ENCODE peak calls at places on chromosomes 2 and 18, in four cellular contexts. One of them, this sample, is unnamed.

GRCh38 chr2:30705711-30706533 is 101.3 kb downstream of the CAPN13 start:
- DNase-seq in HuH-7.5: no peak
- DNase-seq in sigmoid colon: no peak
- DNase-seq in EL: no peak
- DNase-seq in this sample: no peak

GRCh38 chr2:47086571-47086970 is 68.5 kb downstream of the STPG4 start:
- DNase-seq in HuH-7.5: no peak
- DNase-seq in sigmoid colon: no peak
- DNase-seq in EL: no peak
- DNase-seq in this sample: no peak

GRCh38 chr2:80269806-80270205 is 34.7 kb downstream of the LRRTM1 start:
- DNase-seq in HuH-7.5: no peak
- DNase-seq in sigmoid colon: no peak
- DNase-seq in EL: no peak
- DNase-seq in this sample: no peak

GRCh38 chr2:184598313-184599053 is at the start of gene ZNF804A:
- DNase-seq in HuH-7.5: peak; percentile 57
- DNase-seq in sigmoid colon: peak; percentile 64
- DNase-seq in EL: peak; percentile 38
- DNase-seq in this sample: no peak

GRCh38 chr18:78865771-78866310 is 113.8 kb upstream of the SALL3 start:
- DNase-seq in HuH-7.5: no peak
- DNase-seq in sigmoid colon: no peak
- DNase-seq in EL: no peak
- DNase-seq in this sample: no peak

GRCh38 chr2:201734111-201734510 is 35.7 kb upstream of the MPP4 start:
- DNase-seq in HuH-7.5: no peak
- DNase-seq in sigmoid colon: no peak
- DNase-seq in EL: no peak
- DNase-seq in this sample: no peak

GRCh38 chr2:173462908-173463840 is 108.5 kb downstream of the CDCA7 start:
- DNase-seq in HuH-7.5: peak; percentile 26
- DNase-seq in sigmoid colon: no peak
- DNase-seq in EL: no peak
- DNase-seq in this sample: no peak

GRCh38 chr2:169013628-169014026 is 17.5 kb downstream of the ABCB11 start:
- DNase-seq in HuH-7.5: no peak
- DNase-seq in sigmoid colon: no peak
- DNase-seq in EL: no peak
- DNase-seq in this sample: no peak

GRCh38 chr2:203811491-203812221 is 55.9 kb upstream of the CTLA4 start:
- DNase-seq in HuH-7.5: no peak
- DNase-seq in sigmoid colon: peak; percentile 82
- DNase-seq in EL: peak; percentile 96
- DNase-seq in this sample: no peak

GRCh38 chr18:24490545-24490944 is 30.1 kb downstream of the HRH4 start:
- DNase-seq in HuH-7.5: no peak
- DNase-seq in sigmoid colon: no peak
- DNase-seq in EL: peak; percentile 33
- DNase-seq in this sample: no peak

GRCh38 chr2:229104863-229105468 is 166.1 kb downstream of the PID1 start:
- DNase-seq in HuH-7.5: no peak
- DNase-seq in sigmoid colon: no peak
- DNase-seq in EL: no peak
- DNase-seq in this sample: no peak

GRCh38 chr18:36075862-36076587 is 8.7 kb upstream of the RPRD1A start:
- DNase-seq in HuH-7.5: peak; percentile 32
- DNase-seq in sigmoid colon: no peak
- DNase-seq in EL: peak; percentile 79
- DNase-seq in this sample: no peak

GRCh38 chr2:64692401-64692800 is 38.7 kb upstream of the SERTAD2 start:
- DNase-seq in HuH-7.5: no peak
- DNase-seq in sigmoid colon: no peak
- DNase-seq in EL: peak; percentile 63
- DNase-seq in this sample: no peak

GRCh38 chr2:125471963-125472362 is 1184.0 kb upstream of the GYPC start:
- DNase-seq in HuH-7.5: peak; percentile 7
- DNase-seq in sigmoid colon: no peak
- DNase-seq in EL: no peak
- DNase-seq in this sample: no peak

GRCh38 chr18:75123113-75123512 is 85.8 kb downstream of the PTGR3 start:
- DNase-seq in HuH-7.5: no peak
- DNase-seq in sigmoid colon: no peak
- DNase-seq in EL: no peak
- DNase-seq in this sample: no peak

GRCh38 chr18:60549338-60549960 is 176.9 kb upstream of the MC4R start:
- DNase-seq in HuH-7.5: peak; percentile 3
- DNase-seq in sigmoid colon: no peak
- DNase-seq in EL: peak; percentile 63
- DNase-seq in this sample: peak; percentile 51

GRCh38 chr2:142989276-142990204 is 112.1 kb downstream of the KYNU start:
- DNase-seq in HuH-7.5: no peak
- DNase-seq in sigmoid colon: no peak
- DNase-seq in EL: peak; percentile 18
- DNase-seq in this sample: peak; percentile 21

GRCh38 chr2:235050992-235051351 is 99.2 kb downstream of the SH3BP4 start:
- DNase-seq in HuH-7.5: no peak
- DNase-seq in sigmoid colon: peak; percentile 95
- DNase-seq in EL: peak; percentile 96
- DNase-seq in this sample: peak; percentile 89

GRCh38 chr18:10381951-10382350 is 72.5 kb upstream of the APCDD1 start:
- DNase-seq in HuH-7.5: no peak
- DNase-seq in sigmoid colon: no peak
- DNase-seq in EL: peak; percentile 45
- DNase-seq in this sample: no peak

GRCh38 chr18:9182852-9183399 is 46.3 kb downstream of the ANKRD12 start:
- DNase-seq in HuH-7.5: no peak
- DNase-seq in sigmoid colon: no peak
- DNase-seq in EL: no peak
- DNase-seq in this sample: no peak

GRCh38 chr2:20467789-20468548 is 21.1 kb downstream of the RHOB start:
- DNase-seq in HuH-7.5: no peak
- DNase-seq in sigmoid colon: peak; percentile 55
- DNase-seq in EL: no peak
- DNase-seq in this sample: no peak

GRCh38 chr2:111164078-111164477 is 43.4 kb downstream of the BCL2L11 start:
- DNase-seq in HuH-7.5: no peak
- DNase-seq in sigmoid colon: no peak
- DNase-seq in EL: no peak
- DNase-seq in this sample: no peak

GRCh38 chr2:120177011-120177621 is 46.1 kb downstream of the TMEM185B start:
- DNase-seq in HuH-7.5: no peak
- DNase-seq in sigmoid colon: no peak
- DNase-seq in EL: no peak
- DNase-seq in this sample: no peak

GRCh38 chr2:101679037-101679726 is 18.3 kb upstream of the MAP4K4 start:
- DNase-seq in HuH-7.5: no peak
- DNase-seq in sigmoid colon: no peak
- DNase-seq in EL: peak; percentile 78
- DNase-seq in this sample: no peak

GRCh38 chr18:22102948-22103663 is 66.3 kb upstream of the GATA6 start:
- DNase-seq in HuH-7.5: no peak
- DNase-seq in sigmoid colon: no peak
- DNase-seq in EL: no peak
- DNase-seq in this sample: peak; percentile 86

GRCh38 chr2:157246212-157247067 is 11.1 kb upstream of the GALNT5 start:
- DNase-seq in HuH-7.5: no peak
- DNase-seq in sigmoid colon: no peak
- DNase-seq in EL: peak; percentile 89
- DNase-seq in this sample: no peak

GRCh38 chr2:79972661-79973060 is 331.9 kb downstream of the LRRTM1 start:
- DNase-seq in HuH-7.5: no peak
- DNase-seq in sigmoid colon: no peak
- DNase-seq in EL: no peak
- DNase-seq in this sample: no peak

GRCh38 chr2:158202151-158202778 is 100.6 kb downstream of the UPP2 start:
- DNase-seq in HuH-7.5: no peak
- DNase-seq in sigmoid colon: no peak
- DNase-seq in EL: peak; percentile 51
- DNase-seq in this sample: peak; percentile 67

GRCh38 chr2:144358979-144359541 is 160.9 kb downstream of the ZEB2 start:
- DNase-seq in HuH-7.5: no peak
- DNase-seq in sigmoid colon: no peak
- DNase-seq in EL: peak; percentile 64
- DNase-seq in this sample: peak; percentile 47

This sample was measured in dermis microvascular lymphatic vessel endothelial cell.